ENCODE peak calls at places on chromosome 1, in seven cellular contexts. I is HFF-Myc; A is CD8-positive, alpha-beta T cell; E is fibroblast of pulmonary artery; R is naive thymus-derived CD4-positive, alpha-beta T cell; Q is EH; H is prostate gland. N is an unnamed sample.

GRCh38 chr1:207069059-207069458 is 16.0 kb downstream of the PFKFB2 start:
- DNase-seq in A (no peak), Q (no peak), R (no peak), E (no peak), I (no peak), H (no peak), N (no peak)

GRCh38 chr1:36097693-36098585 is 9.2 kb downstream of the ADPRS start:
- DNase-seq in H (no peak), Q (no peak), A (no peak), E (no peak), I (no peak), R (no peak), N (no peak)

GRCh38 chr1:56527548-56528302 is 51.6 kb downstream of the PLPP3 start:
- DNase-seq in I (no peak), Q (no peak), A (no peak), H (no peak), E (no peak), R (no peak), N (no peak)

GRCh38 chr1:2208309-2209239 is 14.0 kb upstream of the FAAP20 start:
- DNase-seq in R (no peak), I (no peak), Q (peak; percentile 98), E (peak; percentile 82), H (peak; percentile 88), A (no peak), N (peak; percentile 92)

GRCh38 chr1:175755516-175755915 is 12.1 kb upstream of the TNR start:
- DNase-seq in I (no peak), Q (no peak), A (no peak), E (no peak), H (no peak), R (no peak), N (no peak)

GRCh38 chr1:2290595-2291510 is 62.7 kb downstream of the SKI start:
- DNase-seq in I (peak; percentile 92), Q (peak; percentile 99), E (peak; percentile 98), A (peak; percentile 77), R (peak; percentile 83), H (peak; percentile 77), N (no peak)

GRCh38 chr1:54978528-54979326 is 1.7 kb upstream of the TMEM61 start:
- DNase-seq in A (no peak), H (no peak), Q (no peak), I (no peak), R (no peak), E (no peak), N (no peak)

GRCh38 chr1:12173631-12174121 is 6.9 kb downstream of the TNFRSF1B start:
- DNase-seq in R (peak; percentile 94), H (no peak), I (no peak), E (no peak), A (peak; percentile 92), Q (no peak), N (peak; percentile 77)

GRCh38 chr1:32372149-32372756 is 9.9 kb downstream of the TSSK3 start:
- DNase-seq in A (peak; percentile 62), H (no peak), Q (peak; percentile 26), E (no peak), R (peak; percentile 71), I (no peak), N (no peak)

GRCh38 chr1:64263335-64263734 is 59.9 kb downstream of the UBE2U start:
- DNase-seq in I (no peak), R (no peak), H (peak; percentile 37), A (no peak), E (peak; percentile 32), Q (no peak), N (peak; percentile 51)

GRCh38 chr1:247177755-247178154 is 5.9 kb upstream of the ZNF124 start:
- DNase-seq in H (no peak), A (no peak), E (no peak), R (no peak), I (no peak), Q (no peak), N (no peak)

GRCh38 chr1:228697209-228698016 is 37.9 kb upstream of the RHOU start:
- DNase-seq in R (no peak), H (peak; percentile 20), A (no peak), I (peak; percentile 41), E (peak; percentile 96), Q (peak; percentile 39), N (peak; percentile 76)

GRCh38 chr1:228007054-228007800 is 429 bp downstream of the WNT3A start:
- DNase-seq in H (no peak), I (no peak), A (peak; percentile 3), R (no peak), E (peak; percentile 9), Q (no peak), N (no peak)

GRCh38 chr1:165228111-165228655 is 128.3 kb downstream of the LMX1A start:
- DNase-seq in A (no peak), I (no peak), H (no peak), E (no peak), Q (no peak), R (no peak), N (no peak)

GRCh38 chr1:2300004-2300771 is 72.1 kb downstream of the SKI start:
- DNase-seq in Q (no peak), H (no peak), E (no peak), I (no peak), A (peak; percentile 80), R (peak; percentile 86), N (no peak)

GRCh38 chr1:53669511-53670191 is 69.3 kb downstream of the GLIS1 start:
- DNase-seq in I (no peak), H (no peak), E (no peak), A (no peak), R (no peak), Q (peak; percentile 75), N (no peak)

GRCh38 chr1:211736351-211736915 is 61.0 kb upstream of the NEK2 start:
- DNase-seq in Q (no peak), H (no peak), R (no peak), E (no peak), A (no peak), I (no peak), N (no peak)

GRCh38 chr1:234909851-234910250 is 218.8 kb downstream of the TOMM20 start:
- DNase-seq in Q (no peak), E (no peak), H (no peak), R (no peak), I (no peak), A (no peak), N (no peak)

GRCh38 chr1:100109554-100110066 is 23.1 kb downstream of the SASS6 start:
- DNase-seq in H (no peak), A (no peak), I (no peak), R (no peak), E (no peak), Q (no peak), N (no peak)

GRCh38 chr1:188128761-188129160 is 1300.0 kb downstream of the PLA2G4A start:
- DNase-seq in A (no peak), E (peak; percentile 31), Q (peak; percentile 61), I (peak; percentile 12), R (no peak), H (no peak), N (no peak)

N was measured in ureter.